ENCODE peak calls at places on chromosomes 4 and X, in five cellular contexts. One of them, this sample, is unnamed.

GRCh38 chr4:100593933-100594332 is 76.1 kb upstream of the EMCN start:
- DNase-seq in ovary: no peak
- DNase-seq in cardiac muscle cell: no peak
- DNase-seq in A549: no peak
- DNase-seq in WERI-Rb-1: no peak
- DNase-seq in this sample: no peak

GRCh38 chr4:151407466-151408379 is 1.3 kb upstream of the FHIP1A start:
- DNase-seq in ovary: peak
- DNase-seq in cardiac muscle cell: no peak
- DNase-seq in A549: no peak
- DNase-seq in WERI-Rb-1: no peak
- DNase-seq in this sample: peak

GRCh38 chr4:184250795-184251679 is 33.4 kb upstream of the ENPP6 start:
- DNase-seq in ovary: no peak
- DNase-seq in cardiac muscle cell: peak
- DNase-seq in A549: peak
- DNase-seq in WERI-Rb-1: peak
- DNase-seq in this sample: peak

GRCh38 chr4:182628000-182628399 is 289.2 kb downstream of the DCTD start:
- DNase-seq in ovary: no peak
- DNase-seq in cardiac muscle cell: no peak
- DNase-seq in A549: no peak
- DNase-seq in WERI-Rb-1: no peak
- DNase-seq in this sample: no peak

GRCh38 chrX:20515841-20516461 is 249.2 kb upstream of the RPS6KA3 start:
- DNase-seq in ovary: no peak
- DNase-seq in cardiac muscle cell: peak
- DNase-seq in A549: peak
- DNase-seq in WERI-Rb-1: no peak
- DNase-seq in this sample: no peak

GRCh38 chr4:28868831-28869230 is 1851.3 kb upstream of the PCDH7 start:
- DNase-seq in ovary: no peak
- DNase-seq in cardiac muscle cell: peak
- DNase-seq in A549: no peak
- DNase-seq in WERI-Rb-1: no peak
- DNase-seq in this sample: no peak

GRCh38 chr4:3313139-3313538 is 20.3 kb downstream of the RGS12 start:
- DNase-seq in ovary: no peak
- DNase-seq in cardiac muscle cell: no peak
- DNase-seq in A549: no peak
- DNase-seq in WERI-Rb-1: no peak
- DNase-seq in this sample: no peak

GRCh38 chr4:6229095-6229494 is 28.7 kb upstream of the JAKMIP1 start:
- DNase-seq in ovary: no peak
- DNase-seq in cardiac muscle cell: no peak
- DNase-seq in A549: no peak
- DNase-seq in WERI-Rb-1: peak
- DNase-seq in this sample: no peak

GRCh38 chr4:162509333-162509732 is 345.5 kb upstream of the FSTL5 start:
- DNase-seq in ovary: no peak
- DNase-seq in cardiac muscle cell: no peak
- DNase-seq in A549: no peak
- DNase-seq in WERI-Rb-1: no peak
- DNase-seq in this sample: no peak

GRCh38 chr4:112348488-112349158 is 51.5 kb downstream of the ALPK1 start:
- DNase-seq in ovary: no peak
- DNase-seq in cardiac muscle cell: peak
- DNase-seq in A549: peak
- DNase-seq in WERI-Rb-1: peak
- DNase-seq in this sample: no peak

GRCh38 chr4:156764145-156764544 is 207.5 kb downstream of the PDGFC start:
- DNase-seq in ovary: no peak
- DNase-seq in cardiac muscle cell: peak
- DNase-seq in A549: no peak
- DNase-seq in WERI-Rb-1: no peak
- DNase-seq in this sample: no peak

GRCh38 chr4:102008711-102009110 is 218.2 kb downstream of the BANK1 start:
- DNase-seq in ovary: no peak
- DNase-seq in cardiac muscle cell: peak
- DNase-seq in A549: no peak
- DNase-seq in WERI-Rb-1: no peak
- DNase-seq in this sample: no peak

GRCh38 chrX:54357414-54358377 is at the start of gene WNK3:
- DNase-seq in ovary: peak
- DNase-seq in cardiac muscle cell: peak
- DNase-seq in A549: peak
- DNase-seq in WERI-Rb-1: peak
- DNase-seq in this sample: no peak

GRCh38 chrX:69027181-69028005 is 137.9 kb downstream of the PJA1 start:
- DNase-seq in ovary: no peak
- DNase-seq in cardiac muscle cell: peak
- DNase-seq in A549: peak
- DNase-seq in WERI-Rb-1: no peak
- DNase-seq in this sample: no peak

GRCh38 chrX:1500701-1501624 is 36.0 kb downstream of the P2RY8 start:
- DNase-seq in ovary: no peak
- DNase-seq in cardiac muscle cell: no peak
- DNase-seq in A549: no peak
- DNase-seq in WERI-Rb-1: no peak
- DNase-seq in this sample: peak

GRCh38 chrX:154399527-154400368 is 1.6 kb downstream of the RPL10 start:
- DNase-seq in ovary: no peak
- DNase-seq in cardiac muscle cell: peak
- DNase-seq in A549: no peak
- DNase-seq in WERI-Rb-1: no peak
- DNase-seq in this sample: no peak

GRCh38 chr4:112038861-112039260 is 106.4 kb upstream of the FAM241A start:
- DNase-seq in ovary: no peak
- DNase-seq in cardiac muscle cell: peak
- DNase-seq in A549: no peak
- DNase-seq in WERI-Rb-1: no peak
- DNase-seq in this sample: no peak

DNA sequence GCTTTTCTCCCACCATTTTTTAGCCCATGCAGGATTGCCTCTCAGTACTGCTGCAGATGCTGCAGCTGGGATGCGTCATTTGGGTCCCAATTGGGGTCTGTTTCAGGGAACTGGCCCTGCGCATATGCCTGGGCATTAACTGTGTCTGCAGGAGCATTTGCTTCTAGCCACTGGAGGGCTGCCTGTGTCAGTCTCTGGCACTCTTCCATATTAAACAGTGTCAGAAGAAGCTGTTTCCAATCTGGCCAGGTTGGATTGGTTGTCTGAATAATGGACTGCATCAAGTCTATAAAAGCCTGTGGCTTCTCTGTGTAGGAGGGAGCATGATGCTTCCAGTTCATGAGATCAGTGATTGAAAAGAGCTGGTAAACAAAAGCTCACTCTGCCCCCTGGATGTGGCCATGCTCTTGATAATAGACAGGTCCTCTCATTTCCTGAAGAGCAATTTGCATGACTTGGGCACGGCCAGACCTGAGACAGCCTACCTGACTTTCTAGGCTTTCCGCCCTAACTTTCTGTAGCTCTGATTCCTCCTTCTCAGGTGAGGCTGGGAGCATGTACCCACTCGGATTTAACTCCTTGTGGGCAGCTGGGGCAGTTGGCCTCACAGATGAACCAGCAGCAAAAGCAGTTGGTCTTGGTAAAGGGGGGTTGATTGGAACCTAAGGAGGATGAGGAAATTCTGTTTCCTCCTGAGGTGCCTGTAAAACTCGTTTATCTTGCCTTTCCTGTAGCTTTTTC is 29.2 kb downstream of the SULT1E1 start:
- DNase-seq in ovary: no peak
- DNase-seq in cardiac muscle cell: peak
- DNase-seq in A549: peak
- DNase-seq in WERI-Rb-1: no peak
- DNase-seq in this sample: no peak
- H3K4me3 ChIP-seq in ovary: no peak
- H3K4me3 ChIP-seq in cardiac muscle cell: no peak
- H3K4me3 ChIP-seq in A549: no peak
- H3K4me3 ChIP-seq in WERI-Rb-1: no peak
- H3K4me3 ChIP-seq in this sample: no peak

DNA sequence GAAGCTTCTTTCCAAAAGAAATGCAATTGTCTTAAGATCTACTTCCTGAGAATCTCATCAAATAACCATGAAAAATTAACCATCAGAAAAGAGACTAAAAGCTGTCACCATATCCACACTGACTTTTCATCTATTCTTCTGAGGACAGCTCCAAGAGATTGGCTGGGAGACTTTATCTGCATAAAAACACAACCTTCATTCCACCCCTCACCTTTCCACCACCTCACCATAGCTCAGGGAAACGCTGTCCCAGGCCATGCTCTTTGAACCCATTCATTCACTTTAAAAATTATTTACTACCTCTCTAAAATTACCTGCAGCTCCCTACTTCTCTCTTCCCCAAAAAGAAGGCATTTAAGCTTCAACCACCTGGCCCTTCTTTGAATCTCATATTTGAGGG is 2.4 kb downstream of the FAM13A start:
- DNase-seq in ovary: no peak
- DNase-seq in cardiac muscle cell: no peak
- DNase-seq in A549: no peak
- DNase-seq in WERI-Rb-1: no peak
- DNase-seq in this sample: no peak
- H3K4me3 ChIP-seq in ovary: no peak
- H3K4me3 ChIP-seq in cardiac muscle cell: peak
- H3K4me3 ChIP-seq in A549: no peak
- H3K4me3 ChIP-seq in WERI-Rb-1: no peak
- H3K4me3 ChIP-seq in this sample: no peak

GRCh38 chrX:48920713-48921104 is 1.9 kb upstream of the PIM2 start:
- DNase-seq in ovary: no peak
- DNase-seq in cardiac muscle cell: no peak
- DNase-seq in A549: no peak
- DNase-seq in WERI-Rb-1: no peak
- DNase-seq in this sample: no peak
- H3K4me3 ChIP-seq in ovary: no peak
- H3K4me3 ChIP-seq in cardiac muscle cell: no peak
- H3K4me3 ChIP-seq in A549: no peak
- H3K4me3 ChIP-seq in WERI-Rb-1: no peak
- H3K4me3 ChIP-seq in this sample: no peak

DNA sequence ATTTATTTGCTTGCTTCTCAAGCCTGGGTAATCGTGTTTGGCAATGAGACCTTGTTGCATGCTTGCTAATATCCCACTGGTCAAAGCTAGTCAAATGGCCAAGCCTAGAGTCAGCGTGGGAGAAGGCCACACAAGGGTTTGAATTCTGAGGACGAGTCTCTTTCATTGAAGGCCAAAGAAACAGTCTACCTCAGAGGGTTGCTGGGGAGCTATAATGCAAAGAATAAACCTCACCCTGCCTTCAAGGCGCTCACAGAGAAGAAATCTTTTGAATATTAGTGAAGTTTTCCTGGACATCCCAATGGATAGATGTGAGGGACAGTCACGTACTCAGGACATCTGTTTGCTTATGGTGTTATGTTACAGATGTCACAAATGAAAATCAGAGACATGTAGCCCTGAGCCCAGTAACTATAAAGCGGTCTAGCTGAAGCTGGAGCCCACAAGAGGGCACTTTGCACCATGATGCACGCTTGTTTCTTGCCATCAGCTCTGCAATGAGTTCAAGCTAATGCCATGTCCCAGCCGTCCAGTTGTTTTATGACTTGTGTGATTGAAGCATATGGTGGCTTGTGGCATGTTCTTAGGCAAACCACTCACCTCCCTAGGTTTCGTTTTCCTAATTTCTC is 1.1 kb upstream of the TLR3 start:
- DNase-seq in ovary: peak
- DNase-seq in cardiac muscle cell: peak
- DNase-seq in A549: peak
- DNase-seq in WERI-Rb-1: peak
- DNase-seq in this sample: peak
- H3K4me3 ChIP-seq in ovary: peak
- H3K4me3 ChIP-seq in cardiac muscle cell: no peak
- H3K4me3 ChIP-seq in A549: peak
- H3K4me3 ChIP-seq in WERI-Rb-1: no peak
- H3K4me3 ChIP-seq in this sample: peak

DNA sequence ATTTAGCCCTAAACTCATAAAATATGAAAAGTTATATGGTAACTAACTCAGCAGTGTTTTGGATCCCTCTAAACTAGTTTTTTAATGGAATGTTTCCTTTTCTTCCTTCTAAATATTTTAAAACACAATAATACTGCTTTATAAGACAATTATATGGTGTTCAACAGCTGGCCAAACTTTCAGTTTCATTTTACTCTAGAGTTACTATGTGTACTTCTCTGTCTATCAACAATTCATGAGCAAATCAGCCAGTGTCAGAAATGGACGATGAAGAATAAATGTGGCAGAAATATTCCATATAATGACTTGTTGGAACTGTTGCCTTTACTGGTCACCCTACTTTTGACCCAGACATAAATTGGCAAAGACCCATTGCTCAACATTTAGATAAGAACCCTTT is 64.8 kb upstream of the CXXC4 start:
- DNase-seq in ovary: no peak
- DNase-seq in cardiac muscle cell: no peak
- DNase-seq in A549: no peak
- DNase-seq in WERI-Rb-1: no peak
- DNase-seq in this sample: no peak
- H3K4me3 ChIP-seq in ovary: no peak
- H3K4me3 ChIP-seq in cardiac muscle cell: no peak
- H3K4me3 ChIP-seq in A549: no peak
- H3K4me3 ChIP-seq in WERI-Rb-1: no peak
- H3K4me3 ChIP-seq in this sample: no peak

GRCh38 chr4:139299536-139299935 is 1.8 kb upstream of the NAA15 start:
- DNase-seq in ovary: no peak
- DNase-seq in cardiac muscle cell: no peak
- DNase-seq in A549: no peak
- DNase-seq in WERI-Rb-1: no peak
- DNase-seq in this sample: no peak
- H3K4me3 ChIP-seq in ovary: no peak
- H3K4me3 ChIP-seq in cardiac muscle cell: peak
- H3K4me3 ChIP-seq in A549: no peak
- H3K4me3 ChIP-seq in WERI-Rb-1: no peak
- H3K4me3 ChIP-seq in this sample: no peak